ENCODE peak calls at places on chromosomes 13 and 19, in seven cellular contexts. One of them, this sample, is unnamed.

GRCh38 chr13:36072127-36072526 is 59.1 kb downstream of the DCLK1 start:
- DNase-seq in small intestine: no peak
- DNase-seq in colonic mucosa: no peak
- DNase-seq in tibial artery: no peak
- DNase-seq in CD4-positive, CD25-positive, alpha-beta regulatory T cell: no peak
- DNase-seq in body of pancreas: no peak
- DNase-seq in PC-9: no peak
- DNase-seq in this sample: no peak

GRCh38 chr19:49850487-49851342 is at the start of gene PTOV1:
- DNase-seq in small intestine: peak; percentile 93
- DNase-seq in colonic mucosa: peak; percentile 92
- DNase-seq in tibial artery: peak; percentile 96
- DNase-seq in CD4-positive, CD25-positive, alpha-beta regulatory T cell: peak; percentile 92
- DNase-seq in body of pancreas: peak; percentile 94
- DNase-seq in PC-9: peak; percentile 92
- DNase-seq in this sample: peak; percentile 88

GRCh38 chr19:6472713-6473112 is 8.6 kb downstream of the CRB3 start:
- DNase-seq in small intestine: no peak
- DNase-seq in colonic mucosa: no peak
- DNase-seq in tibial artery: no peak
- DNase-seq in CD4-positive, CD25-positive, alpha-beta regulatory T cell: no peak
- DNase-seq in body of pancreas: peak; percentile 66
- DNase-seq in PC-9: no peak
- DNase-seq in this sample: no peak

GRCh38 chr13:100789968-100790367 is 115.4 kb upstream of the TMTC4 start:
- DNase-seq in small intestine: no peak
- DNase-seq in colonic mucosa: no peak
- DNase-seq in tibial artery: no peak
- DNase-seq in CD4-positive, CD25-positive, alpha-beta regulatory T cell: no peak
- DNase-seq in body of pancreas: no peak
- DNase-seq in PC-9: no peak
- DNase-seq in this sample: no peak

GRCh38 chr13:52428295-52428694 is 22.1 kb downstream of the VPS36 start:
- DNase-seq in small intestine: peak; percentile 22
- DNase-seq in colonic mucosa: no peak
- DNase-seq in tibial artery: no peak
- DNase-seq in CD4-positive, CD25-positive, alpha-beta regulatory T cell: no peak
- DNase-seq in body of pancreas: no peak
- DNase-seq in PC-9: no peak
- DNase-seq in this sample: no peak

GRCh38 chr13:42350141-42350540 is 78.2 kb downstream of the AKAP11 start:
- DNase-seq in small intestine: no peak
- DNase-seq in colonic mucosa: no peak
- DNase-seq in tibial artery: no peak
- DNase-seq in CD4-positive, CD25-positive, alpha-beta regulatory T cell: no peak
- DNase-seq in body of pancreas: no peak
- DNase-seq in PC-9: no peak
- DNase-seq in this sample: no peak

GRCh38 chr13:19772306-19772705 is 10.4 kb downstream of the PSPC1 start:
- DNase-seq in small intestine: no peak
- DNase-seq in colonic mucosa: no peak
- DNase-seq in tibial artery: no peak
- DNase-seq in CD4-positive, CD25-positive, alpha-beta regulatory T cell: no peak
- DNase-seq in body of pancreas: no peak
- DNase-seq in PC-9: no peak
- DNase-seq in this sample: no peak

GRCh38 chr19:55491546-55492360 is 3.5 kb downstream of the SSC5D start:
- DNase-seq in small intestine: no peak
- DNase-seq in colonic mucosa: no peak
- DNase-seq in tibial artery: no peak
- DNase-seq in CD4-positive, CD25-positive, alpha-beta regulatory T cell: no peak
- DNase-seq in body of pancreas: no peak
- DNase-seq in PC-9: no peak
- DNase-seq in this sample: no peak

GRCh38 chr13:45602183-45602582 is 13.4 kb downstream of the ERICH6B start:
- DNase-seq in small intestine: no peak
- DNase-seq in colonic mucosa: no peak
- DNase-seq in tibial artery: no peak
- DNase-seq in CD4-positive, CD25-positive, alpha-beta regulatory T cell: no peak
- DNase-seq in body of pancreas: no peak
- DNase-seq in PC-9: no peak
- DNase-seq in this sample: no peak

GRCh38 chr13:95050800-95051620 is 250.2 kb downstream of the ABCC4 start:
- DNase-seq in small intestine: no peak
- DNase-seq in colonic mucosa: no peak
- DNase-seq in tibial artery: no peak
- DNase-seq in CD4-positive, CD25-positive, alpha-beta regulatory T cell: peak; percentile 19
- DNase-seq in body of pancreas: no peak
- DNase-seq in PC-9: no peak
- DNase-seq in this sample: no peak

GRCh38 chr13:90428522-90429210 is 918.8 kb upstream of the MIR17HG start:
- DNase-seq in small intestine: no peak
- DNase-seq in colonic mucosa: no peak
- DNase-seq in tibial artery: no peak
- DNase-seq in CD4-positive, CD25-positive, alpha-beta regulatory T cell: no peak
- DNase-seq in body of pancreas: no peak
- DNase-seq in PC-9: no peak
- DNase-seq in this sample: no peak

GRCh38 chr19:17125728-17126677 is 50.4 kb downstream of the MYO9B start:
- DNase-seq in small intestine: peak; percentile 59
- DNase-seq in colonic mucosa: peak; percentile 54
- DNase-seq in tibial artery: peak; percentile 94
- DNase-seq in CD4-positive, CD25-positive, alpha-beta regulatory T cell: peak; percentile 93
- DNase-seq in body of pancreas: peak; percentile 45
- DNase-seq in PC-9: no peak
- DNase-seq in this sample: peak; percentile 82

GRCh38 chr13:80334582-80335260 is 6.2 kb downstream of the SPRY2 start:
- DNase-seq in small intestine: no peak
- DNase-seq in colonic mucosa: no peak
- DNase-seq in tibial artery: no peak
- DNase-seq in CD4-positive, CD25-positive, alpha-beta regulatory T cell: no peak
- DNase-seq in body of pancreas: no peak
- DNase-seq in PC-9: no peak
- DNase-seq in this sample: no peak

GRCh38 chr19:44900328-44901244 is 5.0 kb upstream of the APOE start:
- DNase-seq in small intestine: no peak
- DNase-seq in colonic mucosa: no peak
- DNase-seq in tibial artery: no peak
- DNase-seq in CD4-positive, CD25-positive, alpha-beta regulatory T cell: no peak
- DNase-seq in body of pancreas: no peak
- DNase-seq in PC-9: no peak
- DNase-seq in this sample: no peak

GRCh38 chr19:20664917-20665781 is 3.8 kb upstream of the ZNF626 start:
- DNase-seq in small intestine: no peak
- DNase-seq in colonic mucosa: peak; percentile 16
- DNase-seq in tibial artery: peak; percentile 81
- DNase-seq in CD4-positive, CD25-positive, alpha-beta regulatory T cell: no peak
- DNase-seq in body of pancreas: no peak
- DNase-seq in PC-9: no peak
- DNase-seq in this sample: no peak

GRCh38 chr13:20442370-20442769 is 83.3 kb downstream of the CRYL1 start:
- DNase-seq in small intestine: no peak
- DNase-seq in colonic mucosa: no peak
- DNase-seq in tibial artery: no peak
- DNase-seq in CD4-positive, CD25-positive, alpha-beta regulatory T cell: no peak
- DNase-seq in body of pancreas: no peak
- DNase-seq in PC-9: no peak
- DNase-seq in this sample: no peak

GRCh38 chr13:39347926-39348901 is 254.8 kb downstream of the LHFPL6 start:
- DNase-seq in small intestine: peak; percentile 66
- DNase-seq in colonic mucosa: no peak
- DNase-seq in tibial artery: no peak
- DNase-seq in CD4-positive, CD25-positive, alpha-beta regulatory T cell: no peak
- DNase-seq in body of pancreas: no peak
- DNase-seq in PC-9: no peak
- DNase-seq in this sample: no peak

GRCh38 chr19:51063664-51064063 is 1.2 kb downstream of the KLK13 start:
- DNase-seq in small intestine: no peak
- DNase-seq in colonic mucosa: no peak
- DNase-seq in tibial artery: no peak
- DNase-seq in CD4-positive, CD25-positive, alpha-beta regulatory T cell: no peak
- DNase-seq in body of pancreas: peak; percentile 44
- DNase-seq in PC-9: no peak
- DNase-seq in this sample: no peak

GRCh38 chr13:102700088-102701031 is 5.5 kb upstream of the METTL21C start:
- DNase-seq in small intestine: no peak
- DNase-seq in colonic mucosa: no peak
- DNase-seq in tibial artery: no peak
- DNase-seq in CD4-positive, CD25-positive, alpha-beta regulatory T cell: no peak
- DNase-seq in body of pancreas: no peak
- DNase-seq in PC-9: no peak
- DNase-seq in this sample: no peak

GRCh38 chr19:8335343-8336071 is 7.6 kb downstream of the KANK3 start:
- DNase-seq in small intestine: no peak
- DNase-seq in colonic mucosa: no peak
- DNase-seq in tibial artery: no peak
- DNase-seq in CD4-positive, CD25-positive, alpha-beta regulatory T cell: peak; percentile 50
- DNase-seq in body of pancreas: no peak
- DNase-seq in PC-9: peak; percentile 68
- DNase-seq in this sample: peak; percentile 46

GRCh38 chr19:6060600-6061391 is 49.5 kb downstream of the RFX2 start:
- DNase-seq in small intestine: no peak
- DNase-seq in colonic mucosa: peak; percentile 32
- DNase-seq in tibial artery: peak; percentile 71
- DNase-seq in CD4-positive, CD25-positive, alpha-beta regulatory T cell: peak; percentile 78
- DNase-seq in body of pancreas: no peak
- DNase-seq in PC-9: peak; percentile 69
- DNase-seq in this sample: no peak

GRCh38 chr19:45518469-45518826 is 11.2 kb downstream of the VASP start:
- DNase-seq in small intestine: peak; percentile 86
- DNase-seq in colonic mucosa: no peak
- DNase-seq in tibial artery: no peak
- DNase-seq in CD4-positive, CD25-positive, alpha-beta regulatory T cell: no peak
- DNase-seq in body of pancreas: no peak
- DNase-seq in PC-9: no peak
- DNase-seq in this sample: no peak

GRCh38 chr13:114099191-114099590 is 33.2 kb downstream of the RASA3 start:
- DNase-seq in small intestine: no peak
- DNase-seq in colonic mucosa: peak; percentile 47
- DNase-seq in tibial artery: peak; percentile 95
- DNase-seq in CD4-positive, CD25-positive, alpha-beta regulatory T cell: no peak
- DNase-seq in body of pancreas: peak; percentile 74
- DNase-seq in PC-9: peak; percentile 65
- DNase-seq in this sample: no peak

GRCh38 chr19:28521614-28522544 is 691.1 kb downstream of the UQCRFS1 start:
- DNase-seq in small intestine: no peak
- DNase-seq in colonic mucosa: no peak
- DNase-seq in tibial artery: no peak
- DNase-seq in CD4-positive, CD25-positive, alpha-beta regulatory T cell: no peak
- DNase-seq in body of pancreas: no peak
- DNase-seq in PC-9: no peak
- DNase-seq in this sample: no peak

GRCh38 chr19:42288881-42289555 is 12.9 kb upstream of the PRR19 start:
- DNase-seq in small intestine: no peak
- DNase-seq in colonic mucosa: no peak
- DNase-seq in tibial artery: no peak
- DNase-seq in CD4-positive, CD25-positive, alpha-beta regulatory T cell: no peak
- DNase-seq in body of pancreas: no peak
- DNase-seq in PC-9: no peak
- DNase-seq in this sample: no peak

GRCh38 chr19:33407716-33408115 is 34.2 kb downstream of the CEBPG start:
- DNase-seq in small intestine: no peak
- DNase-seq in colonic mucosa: no peak
- DNase-seq in tibial artery: no peak
- DNase-seq in CD4-positive, CD25-positive, alpha-beta regulatory T cell: no peak
- DNase-seq in body of pancreas: no peak
- DNase-seq in PC-9: no peak
- DNase-seq in this sample: no peak

GRCh38 chr13:109314101-109314500 is 472.3 kb downstream of the IRS2 start:
- DNase-seq in small intestine: no peak
- DNase-seq in colonic mucosa: no peak
- DNase-seq in tibial artery: no peak
- DNase-seq in CD4-positive, CD25-positive, alpha-beta regulatory T cell: no peak
- DNase-seq in body of pancreas: peak; percentile 35
- DNase-seq in PC-9: no peak
- DNase-seq in this sample: no peak

GRCh38 chr19:14550201-14550754 is 20.9 kb downstream of the TECR start:
- DNase-seq in small intestine: peak; percentile 63
- DNase-seq in colonic mucosa: peak; percentile 88
- DNase-seq in tibial artery: no peak
- DNase-seq in CD4-positive, CD25-positive, alpha-beta regulatory T cell: no peak
- DNase-seq in body of pancreas: peak; percentile 63
- DNase-seq in PC-9: peak; percentile 83
- DNase-seq in this sample: no peak

GRCh38 chr13:34408635-34409034 is 533.4 kb upstream of the NBEA start:
- DNase-seq in small intestine: no peak
- DNase-seq in colonic mucosa: no peak
- DNase-seq in tibial artery: no peak
- DNase-seq in CD4-positive, CD25-positive, alpha-beta regulatory T cell: no peak
- DNase-seq in body of pancreas: no peak
- DNase-seq in PC-9: no peak
- DNase-seq in this sample: no peak

GRCh38 chr19:4522291-4523002 is 4.2 kb upstream of the PLIN4 start:
- DNase-seq in small intestine: no peak
- DNase-seq in colonic mucosa: no peak
- DNase-seq in tibial artery: no peak
- DNase-seq in CD4-positive, CD25-positive, alpha-beta regulatory T cell: no peak
- DNase-seq in body of pancreas: no peak
- DNase-seq in PC-9: no peak
- DNase-seq in this sample: no peak
- H3K4me1 ChIP-seq in small intestine: no peaks in the 10 kb centered on the region
- H3K4me1 ChIP-seq in colonic mucosa: no peaks in the 10 kb centered on the region
- H3K4me1 ChIP-seq in tibial artery: peaks cover 9% of the 10 kb centered on the region
- H3K4me1 ChIP-seq in CD4-positive, CD25-positive, alpha-beta regulatory T cell: no peaks in the 10 kb centered on the region
- H3K4me1 ChIP-seq in body of pancreas: peaks cover 9% of the 10 kb centered on the region
- H3K4me1 ChIP-seq in PC-9: peaks cover 33% of the 10 kb centered on the region
- H3K4me1 ChIP-seq in this sample: no peaks in the 10 kb centered on the region

GRCh38 chr19:1182068-1182467 is 8.0 kb upstream of the SBNO2 start:
- DNase-seq in small intestine: no peak
- DNase-seq in colonic mucosa: no peak
- DNase-seq in tibial artery: no peak
- DNase-seq in CD4-positive, CD25-positive, alpha-beta regulatory T cell: no peak
- DNase-seq in body of pancreas: no peak
- DNase-seq in PC-9: no peak
- DNase-seq in this sample: no peak
- H3K27ac ChIP-seq in small intestine: no peak overlapping the region
- H3K27ac ChIP-seq in colonic mucosa: peak overlapping the region; percentile 64
- H3K27ac ChIP-seq in tibial artery: no peak overlapping the region
- H3K27ac ChIP-seq in CD4-positive, CD25-positive, alpha-beta regulatory T cell: no peak overlapping the region
- H3K27ac ChIP-seq in body of pancreas: peak overlapping the region; percentile 81
- H3K27ac ChIP-seq in PC-9: peak overlapping the region; percentile 95
- H3K27ac ChIP-seq in this sample: no peak overlapping the region

GRCh38 chr13:44305216-44305615 is 68.4 kb upstream of the SERP2 start:
- DNase-seq in small intestine: no peak
- DNase-seq in colonic mucosa: no peak
- DNase-seq in tibial artery: no peak
- DNase-seq in CD4-positive, CD25-positive, alpha-beta regulatory T cell: no peak
- DNase-seq in body of pancreas: no peak
- DNase-seq in PC-9: no peak
- DNase-seq in this sample: no peak
- H3K4me1 ChIP-seq in small intestine: no peaks in the 10 kb centered on the region
- H3K4me1 ChIP-seq in colonic mucosa: peaks cover 15% of the 10 kb centered on the region
- H3K4me1 ChIP-seq in tibial artery: peaks cover 97% of the 10 kb centered on the region
- H3K4me1 ChIP-seq in CD4-positive, CD25-positive, alpha-beta regulatory T cell: no peaks in the 10 kb centered on the region
- H3K4me1 ChIP-seq in body of pancreas: peaks cover 21% of the 10 kb centered on the region
- H3K4me1 ChIP-seq in PC-9: peaks cover 77% of the 10 kb centered on the region
- H3K4me1 ChIP-seq in this sample: no peaks in the 10 kb centered on the region

DNA sequence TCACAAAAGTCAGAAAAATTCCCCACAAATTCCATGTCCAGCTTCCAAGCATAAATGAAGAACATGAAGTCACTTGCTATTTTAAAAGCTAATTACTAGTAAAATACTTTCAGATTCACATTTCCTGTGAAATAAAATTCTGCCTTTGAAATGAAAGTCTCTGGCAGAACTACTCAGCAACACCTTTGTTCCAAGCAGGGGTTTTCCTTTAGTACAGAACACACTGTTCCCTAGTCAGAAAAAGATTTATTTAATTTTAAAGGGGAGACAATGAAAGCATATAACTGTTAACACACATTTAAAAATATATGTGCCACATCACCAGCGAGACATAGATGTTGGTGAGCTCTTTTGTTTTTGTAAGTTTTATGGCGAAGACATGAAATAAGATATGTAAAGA is 26.4 kb upstream of the RAP2A start:
- DNase-seq in small intestine: no peak
- DNase-seq in colonic mucosa: no peak
- DNase-seq in tibial artery: no peak
- DNase-seq in CD4-positive, CD25-positive, alpha-beta regulatory T cell: no peak
- DNase-seq in body of pancreas: no peak
- DNase-seq in PC-9: no peak
- DNase-seq in this sample: no peak
- H3K27ac ChIP-seq in small intestine: no peak overlapping the region
- H3K27ac ChIP-seq in colonic mucosa: no peak overlapping the region
- H3K27ac ChIP-seq in tibial artery: no peak overlapping the region
- H3K27ac ChIP-seq in CD4-positive, CD25-positive, alpha-beta regulatory T cell: no peak overlapping the region
- H3K27ac ChIP-seq in body of pancreas: no peak overlapping the region
- H3K27ac ChIP-seq in PC-9: no peak overlapping the region
- H3K27ac ChIP-seq in this sample: no peak overlapping the region